ENCODE peak calls at places on chromosomes 7 and 10, in five cellular contexts. One of them, this sample, is unnamed.

GRCh38 chr10:60820093-60820769 is 42.0 kb downstream of the CDK1 start:
- DNase-seq in AG04450: no peak
- DNase-seq in SK-N-SH: no peak
- DNase-seq in adipocyte: peak; percentile 59
- DNase-seq in tibial artery: no peak
- DNase-seq in this sample: no peak

GRCh38 chr10:90418869-90419652 is 438.8 kb downstream of the HTR7 start:
- DNase-seq in AG04450: peak; percentile 82
- DNase-seq in SK-N-SH: no peak
- DNase-seq in adipocyte: peak; percentile 74
- DNase-seq in tibial artery: no peak
- DNase-seq in this sample: peak; percentile 82

GRCh38 chr10:1572519-1573333 is 164.6 kb downstream of the ADARB2 start:
- DNase-seq in AG04450: no peak
- DNase-seq in SK-N-SH: no peak
- DNase-seq in adipocyte: no peak
- DNase-seq in tibial artery: peak; percentile 11
- DNase-seq in this sample: no peak

GRCh38 chr10:28317735-28318134 is 14.9 kb upstream of the MPP7 start:
- DNase-seq in AG04450: no peak
- DNase-seq in SK-N-SH: no peak
- DNase-seq in adipocyte: no peak
- DNase-seq in tibial artery: no peak
- DNase-seq in this sample: no peak

GRCh38 chr10:19014034-19014433 is 34.6 kb upstream of the MALRD1 start:
- DNase-seq in AG04450: peak; percentile 85
- DNase-seq in SK-N-SH: no peak
- DNase-seq in adipocyte: no peak
- DNase-seq in tibial artery: no peak
- DNase-seq in this sample: peak; percentile 68

GRCh38 chr10:71962915-71963314 is 1.3 kb upstream of the CHST3 start:
- DNase-seq in AG04450: no peak
- DNase-seq in SK-N-SH: no peak
- DNase-seq in adipocyte: no peak
- DNase-seq in tibial artery: no peak
- DNase-seq in this sample: no peak

GRCh38 chr7:94655562-94655883 is 410 bp downstream of the SGCE start:
- DNase-seq in AG04450: no peak
- DNase-seq in SK-N-SH: no peak
- DNase-seq in adipocyte: peak; percentile 35
- DNase-seq in tibial artery: no peak
- DNase-seq in this sample: no peak

GRCh38 chr10:7283246-7283645 is 127.6 kb downstream of the SFMBT2 start:
- DNase-seq in AG04450: no peak
- DNase-seq in SK-N-SH: no peak
- DNase-seq in adipocyte: no peak
- DNase-seq in tibial artery: no peak
- DNase-seq in this sample: no peak

GRCh38 chr7:47336178-47337020 is 245.5 kb downstream of the TNS3 start:
- DNase-seq in AG04450: peak; percentile 48
- DNase-seq in SK-N-SH: no peak
- DNase-seq in adipocyte: peak; percentile 49
- DNase-seq in tibial artery: peak; percentile 80
- DNase-seq in this sample: peak; percentile 70

GRCh38 chr10:72564596-72564995 is 61.3 kb downstream of the MICU1 start:
- DNase-seq in AG04450: peak; percentile 29
- DNase-seq in SK-N-SH: no peak
- DNase-seq in adipocyte: peak; percentile 75
- DNase-seq in tibial artery: no peak
- DNase-seq in this sample: no peak

GRCh38 chr7:123439186-123439585 is 95.2 kb downstream of the IQUB start:
- DNase-seq in AG04450: no peak
- DNase-seq in SK-N-SH: no peak
- DNase-seq in adipocyte: no peak
- DNase-seq in tibial artery: no peak
- DNase-seq in this sample: no peak

GRCh38 chr10:43683451-43684197 is 34.9 kb upstream of the ZNF32 start:
- DNase-seq in AG04450: no peak
- DNase-seq in SK-N-SH: peak; percentile 58
- DNase-seq in adipocyte: peak; percentile 15
- DNase-seq in tibial artery: no peak
- DNase-seq in this sample: no peak

GRCh38 chr10:70430489-70431445 is 10.7 kb downstream of the NODAL start:
- DNase-seq in AG04450: peak; percentile 47
- DNase-seq in SK-N-SH: no peak
- DNase-seq in adipocyte: peak; percentile 41
- DNase-seq in tibial artery: peak; percentile 87
- DNase-seq in this sample: no peak

GRCh38 chr7:140541513-140542192 is 62.3 kb upstream of the MKRN1 start:
- DNase-seq in AG04450: peak; percentile 82
- DNase-seq in SK-N-SH: peak; percentile 61
- DNase-seq in adipocyte: peak; percentile 71
- DNase-seq in tibial artery: no peak
- DNase-seq in this sample: peak; percentile 76

GRCh38 chr7:140054751-140055150 is 8.0 kb downstream of the PARP12 start:
- DNase-seq in AG04450: no peak
- DNase-seq in SK-N-SH: no peak
- DNase-seq in adipocyte: no peak
- DNase-seq in tibial artery: no peak
- DNase-seq in this sample: no peak

GRCh38 chr7:12152196-12152918 is 58.7 kb upstream of the TMEM106B start:
- DNase-seq in AG04450: no peak
- DNase-seq in SK-N-SH: peak; percentile 57
- DNase-seq in adipocyte: no peak
- DNase-seq in tibial artery: no peak
- DNase-seq in this sample: no peak

GRCh38 chr7:43363429-43363894 is 219.4 kb upstream of the STK17A start:
- DNase-seq in AG04450: no peak
- DNase-seq in SK-N-SH: no peak
- DNase-seq in adipocyte: no peak
- DNase-seq in tibial artery: no peak
- DNase-seq in this sample: no peak

GRCh38 chr7:1914743-1915142 is 244.7 kb downstream of the ELFN1 start:
- DNase-seq in AG04450: no peak
- DNase-seq in SK-N-SH: no peak
- DNase-seq in adipocyte: no peak
- DNase-seq in tibial artery: no peak
- DNase-seq in this sample: no peak

GRCh38 chr7:159107052-159107892 is 37.4 kb downstream of the VIPR2 start:
- DNase-seq in AG04450: no peak
- DNase-seq in SK-N-SH: no peak
- DNase-seq in adipocyte: no peak
- DNase-seq in tibial artery: no peak
- DNase-seq in this sample: no peak

GRCh38 chr7:123041085-123041484 is 45.6 kb upstream of the TAS2R16 start:
- DNase-seq in AG04450: no peak
- DNase-seq in SK-N-SH: no peak
- DNase-seq in adipocyte: peak; percentile 5
- DNase-seq in tibial artery: no peak
- DNase-seq in this sample: peak; percentile 16

GRCh38 chr10:96275685-96276418 is 4.5 kb upstream of the BLNK start:
- DNase-seq in AG04450: no peak
- DNase-seq in SK-N-SH: no peak
- DNase-seq in adipocyte: no peak
- DNase-seq in tibial artery: no peak
- DNase-seq in this sample: no peak

GRCh38 chr7:137836113-137836509 is 10.7 kb downstream of the DGKI start:
- DNase-seq in AG04450: no peak
- DNase-seq in SK-N-SH: no peak
- DNase-seq in adipocyte: peak; percentile 57
- DNase-seq in tibial artery: no peak
- DNase-seq in this sample: no peak

GRCh38 chr10:113179270-113179669 is 229.2 kb downstream of the TCF7L2 start:
- DNase-seq in AG04450: no peak
- DNase-seq in SK-N-SH: no peak
- DNase-seq in adipocyte: no peak
- DNase-seq in tibial artery: peak; percentile 47
- DNase-seq in this sample: no peak

GRCh38 chr10:58586282-58586681 is 73.6 kb downstream of the BICC1 start:
- DNase-seq in AG04450: no peak
- DNase-seq in SK-N-SH: no peak
- DNase-seq in adipocyte: no peak
- DNase-seq in tibial artery: no peak
- DNase-seq in this sample: no peak

GRCh38 chr7:45980181-45980905 is 59.3 kb upstream of the IGFBP3 start:
- DNase-seq in AG04450: no peak
- DNase-seq in SK-N-SH: no peak
- DNase-seq in adipocyte: peak; percentile 49
- DNase-seq in tibial artery: no peak
- DNase-seq in this sample: no peak

GRCh38 chr7:118657391-118658005 is 433.0 kb downstream of the ANKRD7 start:
- DNase-seq in AG04450: no peak
- DNase-seq in SK-N-SH: no peak
- DNase-seq in adipocyte: no peak
- DNase-seq in tibial artery: no peak
- DNase-seq in this sample: no peak

GRCh38 chr7:93877742-93878141 is 12.8 kb downstream of the TFPI2 start:
- DNase-seq in AG04450: no peak
- DNase-seq in SK-N-SH: no peak
- DNase-seq in adipocyte: no peak
- DNase-seq in tibial artery: no peak
- DNase-seq in this sample: no peak

GRCh38 chr10:114499630-114500190 is 95.4 kb upstream of the AFAP1L2 start:
- DNase-seq in AG04450: no peak
- DNase-seq in SK-N-SH: no peak
- DNase-seq in adipocyte: no peak
- DNase-seq in tibial artery: no peak
- DNase-seq in this sample: no peak

GRCh38 chr10:75181073-75181472 is 29.5 kb upstream of the VDAC2 start:
- DNase-seq in AG04450: no peak
- DNase-seq in SK-N-SH: no peak
- DNase-seq in adipocyte: peak; percentile 15
- DNase-seq in tibial artery: no peak
- DNase-seq in this sample: no peak

GRCh38 chr10:25176421-25176968 is 1.7 kb downstream of the GPR158 start:
- DNase-seq in AG04450: no peak
- DNase-seq in SK-N-SH: peak; percentile 47
- DNase-seq in adipocyte: no peak
- DNase-seq in tibial artery: no peak
- DNase-seq in this sample: no peak

GRCh38 chr7:17599733-17600685 is 301.6 kb downstream of the AHR start:
- DNase-seq in AG04450: peak; percentile 80
- DNase-seq in SK-N-SH: no peak
- DNase-seq in adipocyte: peak; percentile 88
- DNase-seq in tibial artery: no peak
- DNase-seq in this sample: peak; percentile 93

GRCh38 chr10:77165445-77166316 is 471.9 kb downstream of the KCNMA1 start:
- DNase-seq in AG04450: no peak
- DNase-seq in SK-N-SH: peak; percentile 54
- DNase-seq in adipocyte: peak; percentile 89
- DNase-seq in tibial artery: no peak
- DNase-seq in this sample: peak; percentile 38

GRCh38 chr7:17665029-17665428 is 275.3 kb downstream of the SNX13 start:
- DNase-seq in AG04450: no peak
- DNase-seq in SK-N-SH: no peak
- DNase-seq in adipocyte: no peak
- DNase-seq in tibial artery: no peak
- DNase-seq in this sample: no peak

GRCh38 chr10:111871458-111871857 is 312.1 kb downstream of the GPAM start:
- DNase-seq in AG04450: no peak
- DNase-seq in SK-N-SH: no peak
- DNase-seq in adipocyte: no peak
- DNase-seq in tibial artery: no peak
- DNase-seq in this sample: no peak

GRCh38 chr10:116732546-116732945 is 9.8 kb downstream of the HSPA12A start:
- DNase-seq in AG04450: no peak
- DNase-seq in SK-N-SH: no peak
- DNase-seq in adipocyte: no peak
- DNase-seq in tibial artery: no peak
- DNase-seq in this sample: no peak

GRCh38 chr10:76763360-76763759 is 874.2 kb downstream of the KCNMA1 start:
- DNase-seq in AG04450: no peak
- DNase-seq in SK-N-SH: no peak
- DNase-seq in adipocyte: no peak
- DNase-seq in tibial artery: no peak
- DNase-seq in this sample: no peak

GRCh38 chr10:8365935-8366911 is 311.7 kb downstream of the GATA3 start:
- DNase-seq in AG04450: no peak
- DNase-seq in SK-N-SH: no peak
- DNase-seq in adipocyte: peak; percentile 16
- DNase-seq in tibial artery: no peak
- DNase-seq in this sample: no peak

GRCh38 chr10:28678687-28679457 is 1.6 kb downstream of the BAMBI start:
- DNase-seq in AG04450: no peak
- DNase-seq in SK-N-SH: no peak
- DNase-seq in adipocyte: peak; percentile 46
- DNase-seq in tibial artery: no peak
- DNase-seq in this sample: no peak